ENCODE peak calls at places on chromosomes 2 and 18, in five cellular contexts. V is astrocyte of the spinal cord, R is NCI-H1092 treated with DMSO at 0.1 percent for 48 hours, O is AG20443, W is amniotic stem cell. J is an unnamed sample.

GRCh38 chr2:237798236-237799059 is at the start of gene RBM44:
- DNase-seq in W (no peak), R (no peak), V (no peak), O (no peak), J (no peak)

GRCh38 chr2:146489386-146489785 is 1355.4 kb upstream of the ACVR2A start:
- DNase-seq in W (no peak), V (no peak), O (no peak), R (no peak), J (no peak)

GRCh38 chr18:34551824-34552223 is 158.3 kb upstream of the DTNA start:
- DNase-seq in W (no peak), R (no peak), O (no peak), V (no peak), J (no peak)

GRCh38 chr18:3384664-3385189 is 65.2 kb upstream of the TGIF1 start:
- DNase-seq in R (no peak), V (no peak), W (no peak), O (no peak), J (no peak)

GRCh38 chr18:37321578-37322496 is 243.8 kb downstream of the CELF4 start:
- DNase-seq in W (no peak), V (no peak), O (no peak), R (no peak), J (no peak)

GRCh38 chr2:121539722-121540469 is 9.2 kb downstream of the RNU4ATAC start:
- DNase-seq in R (no peak), V (no peak), W (no peak), O (no peak), J (no peak)

GRCh38 chr2:41169744-41170143 is 717.9 kb upstream of the SLC8A1 start:
- DNase-seq in V (no peak), R (no peak), W (no peak), O (no peak), J (peak; percentile 89)

GRCh38 chr18:63951302-63951705 is 2.2 kb downstream of the HMSD start:
- DNase-seq in O (peak; percentile 18), W (no peak), R (no peak), V (peak; percentile 59), J (no peak)

GRCh38 chr18:7632152-7633098 is 65.3 kb downstream of the PTPRM start:
- DNase-seq in R (no peak), W (no peak), V (no peak), O (no peak), J (no peak)

GRCh38 chr2:10558281-10559030 is 110.3 kb upstream of the ODC1 start:
- DNase-seq in V (no peak), R (no peak), O (no peak), W (no peak), J (no peak)

GRCh38 chr2:102618452-102619413 is 620 bp upstream of the SLC9A2 start:
- DNase-seq in W (no peak), V (peak; percentile 13), R (no peak), O (peak; percentile 21), J (no peak)